ENCODE peak calls at places on chromosomes 11 and 22, in six cellular contexts. H, O, U, L, B and T are unnamed samples.

GRCh38 chr11:61747389-61748285 is 4.8 kb upstream of the MYRF start:
- DNase-seq in H (peak), O (peak), U (peak), L (peak), B (peak), T (no peak)

GRCh38 chr22:37338539-37339246 is 56.4 kb downstream of the CYTH4 start:
- DNase-seq in H (no peak), O (no peak), U (no peak), L (no peak), B (no peak), T (no peak)

GRCh38 chr11:111310088-111310487 is 11.7 kb downstream of the POU2AF3 start:
- DNase-seq in H (no peak), O (no peak), U (no peak), L (no peak), B (no peak), T (no peak)

GRCh38 chr22:44519895-44520294 is 21.9 kb upstream of the RTL6 start:
- DNase-seq in H (no peak), O (no peak), U (no peak), L (no peak), B (no peak), T (no peak)

GRCh38 chr22:39607093-39607492 is 36.5 kb downstream of the CACNA1I start:
- DNase-seq in H (no peak), O (no peak), U (no peak), L (no peak), B (no peak), T (no peak)

GRCh38 chr11:130212431-130212961 is 52.9 kb downstream of the ST14 start:
- DNase-seq in H (peak), O (no peak), U (peak), L (no peak), B (no peak), T (no peak)

GRCh38 chr11:38169286-38169685 is 1571.2 kb upstream of the RAG2 start:
- DNase-seq in H (no peak), O (no peak), U (no peak), L (no peak), B (no peak), T (peak)

GRCh38 chr11:58433638-58434203 is 5.8 kb upstream of the OR5B2 start:
- DNase-seq in H (no peak), O (no peak), U (no peak), L (no peak), B (no peak), T (no peak)

GRCh38 chr22:37301144-37301820 is 19.0 kb downstream of the CYTH4 start:
- DNase-seq in H (no peak), O (no peak), U (no peak), L (no peak), B (no peak), T (no peak)

GRCh38 chr22:36743591-36744412 is 32.1 kb downstream of the IFT27 start:
- DNase-seq in H (no peak), O (no peak), U (peak), L (no peak), B (no peak), T (no peak)

GRCh38 chr11:10095412-10096207 is 198.4 kb downstream of the SBF2 start:
- DNase-seq in H (no peak), O (no peak), U (no peak), L (no peak), B (no peak), T (no peak)

GRCh38 chr11:21814169-21814568 is 378.7 kb upstream of the ANO5 start:
- DNase-seq in H (no peak), O (no peak), U (no peak), L (no peak), B (no peak), T (no peak)

GRCh38 chr11:28517621-28518020 is 409.4 kb downstream of the METTL15 start:
- DNase-seq in H (no peak), O (no peak), U (no peak), L (no peak), B (no peak), T (no peak)

GRCh38 chr11:112013501-112014164 is 11.6 kb upstream of the DLAT start:
- DNase-seq in H (no peak), O (no peak), U (no peak), L (no peak), B (no peak), T (no peak)

GRCh38 chr11:131955901-131956300 is 585.5 kb downstream of the NTM start:
- DNase-seq in H (no peak), O (no peak), U (no peak), L (no peak), B (no peak), T (no peak)

GRCh38 chr22:19942886-19943664 is 1.5 kb upstream of the TXNRD2 start:
- DNase-seq in H (peak), O (no peak), U (no peak), L (no peak), B (no peak), T (peak)

GRCh38 chr11:33701302-33701701 is 676 bp upstream of the C11orf91 start:
- DNase-seq in H (no peak), O (no peak), U (no peak), L (no peak), B (no peak), T (no peak)

GRCh38 chr11:69518081-69518950 is 36.9 kb downstream of the LINC01488 start:
- DNase-seq in H (peak), O (no peak), U (no peak), L (no peak), B (no peak), T (no peak)